ENCODE peak calls at places on chromosomes 2 and 18, in five cellular contexts. M is psoas muscle; B is hypothalamus; K is naive thymus-derived CD8-positive, alpha-beta T cell; W is NCI-H1092. P is an unnamed sample.

GRCh38 chr2:133333189-133333588 is 235.1 kb downstream of the NCKAP5 start:
- DNase-seq in W (no peak), B (no peak), K (no peak), M (no peak), P (no peak)

GRCh38 chr2:32652555-32653209 is 24.8 kb downstream of the TTC27 start:
- DNase-seq in K (no peak), W (peak; percentile 75), B (no peak), M (no peak), P (no peak)

GRCh38 chr2:178886006-178886405 is 78.8 kb upstream of the TTN start:
- DNase-seq in M (no peak), K (no peak), W (no peak), B (no peak), P (no peak)

GRCh38 chr2:191165190-191165643 is 14.4 kb upstream of the STAT4 start:
- DNase-seq in K (no peak), B (no peak), W (no peak), M (no peak), P (peak; percentile 22)

GRCh38 chr2:80530442-80531064 is 226.0 kb upstream of the LRRTM1 start:
- DNase-seq in K (no peak), W (no peak), B (no peak), M (no peak), P (no peak)

GRCh38 chr2:127649684-127650040 is 3.7 kb downstream of the GPR17 start:
- DNase-seq in M (peak; percentile 89), K (peak; percentile 89), W (peak; percentile 75), B (peak; percentile 6), P (peak; percentile 83)

GRCh38 chr2:239776441-239777033 is 248.6 kb downstream of the NDUFA10 start:
- DNase-seq in M (no peak), B (no peak), W (no peak), K (no peak), P (peak; percentile 12)

GRCh38 chr2:101803128-101803527 is 105.6 kb downstream of the MAP4K4 start:
- DNase-seq in W (no peak), B (no peak), K (no peak), M (no peak), P (no peak)

GRCh38 chr2:9797086-9797485 is 46.2 kb upstream of the TAF1B start:
- DNase-seq in W (no peak), B (no peak), K (no peak), M (no peak), P (no peak)

GRCh38 chr2:212609499-212609898 is 70.9 kb upstream of the ERBB4 start:
- DNase-seq in M (no peak), B (no peak), K (no peak), W (no peak), P (no peak)

GRCh38 chr2:222375798-222376197 is 48.5 kb upstream of the SGPP2 start:
- DNase-seq in B (no peak), M (no peak), K (no peak), W (no peak), P (no peak)

GRCh38 chr18:30730915-30731314 is 311.6 kb downstream of the DSC3 start:
- DNase-seq in B (no peak), W (no peak), M (no peak), K (no peak), P (no peak)

GRCh38 chr2:174121178-174121577 is 127.2 kb downstream of the OLA1 start:
- DNase-seq in K (no peak), B (no peak), M (no peak), W (no peak), P (no peak)

GRCh38 chr2:25700221-25700660 is 26.9 kb upstream of the DTNB start:
- DNase-seq in B (no peak), K (peak; percentile 16), W (no peak), M (no peak), P (peak; percentile 32)

GRCh38 chr2:214607051-214607450 is 196.2 kb downstream of the VWC2L start:
- DNase-seq in K (no peak), M (no peak), B (no peak), W (no peak), P (no peak)

GRCh38 chr2:54738281-54738680 is 14.8 kb downstream of the EML6 start:
- DNase-seq in W (no peak), M (no peak), B (no peak), K (no peak), P (no peak)

GRCh38 chr2:41870948-41871522 is 176.8 kb upstream of the PKDCC start:
- DNase-seq in M (no peak), B (no peak), K (no peak), W (no peak), P (no peak)

GRCh38 chr2:121429119-121429903 is 101.4 kb upstream of the RNU4ATAC start:
- DNase-seq in B (no peak), W (no peak), M (no peak), K (no peak), P (no peak)

GRCh38 chr18:57947117-57947516 is 96.9 kb upstream of the NEDD4L start:
- DNase-seq in M (no peak), B (no peak), W (no peak), K (no peak), P (no peak)

GRCh38 chr18:58178476-58178875 is 134.4 kb downstream of the NEDD4L start:
- DNase-seq in W (no peak), K (no peak), B (no peak), M (no peak), P (no peak)

GRCh38 chr2:222320441-222321395 is 21.9 kb upstream of the PAX3 start:
- DNase-seq in B (no peak), W (peak; percentile 55), K (no peak), M (peak; percentile 62), P (no peak)

GRCh38 chr2:162403884-162404283 is 60.0 kb downstream of the GCA start:
- DNase-seq in K (no peak), B (no peak), M (no peak), W (no peak), P (no peak)

GRCh38 chr18:37986665-37987064 is 421.1 kb upstream of the CELF4 start:
- DNase-seq in K (no peak), M (no peak), W (no peak), B (no peak), P (no peak)

GRCh38 chr2:3536682-3537632 is 17.6 kb upstream of the ADI1 start:
- DNase-seq in B (no peak), M (peak; percentile 71), W (no peak), K (no peak), P (no peak)

GRCh38 chr18:80159713-80160636 is 50.9 kb downstream of the ADNP2 start:
- DNase-seq in B (no peak), W (no peak), M (peak; percentile 62), K (peak; percentile 20), P (peak; percentile 39)

GRCh38 chr18:1559563-1559962 is 654.9 kb downstream of the ADCYAP1 start:
- DNase-seq in K (no peak), W (no peak), M (no peak), B (no peak), P (no peak)

GRCh38 chr2:191678437-191679110 is 638 bp downstream of the NABP1 start:
- DNase-seq in W (no peak), B (no peak), M (peak; percentile 77), K (peak; percentile 22), P (no peak)

GRCh38 chr2:160916300-160916699 is 243.9 kb upstream of the TANK start:
- DNase-seq in M (no peak), B (no peak), W (no peak), K (no peak), P (no peak)

GRCh38 chr18:46555724-46556123 is 101.3 kb downstream of the LOXHD1 start:
- DNase-seq in M (peak; percentile 56), W (no peak), B (peak; percentile 4), K (no peak), P (no peak)

GRCh38 chr18:51522821-51523220 is 325.3 kb upstream of the MEX3C start:
- DNase-seq in W (no peak), M (no peak), B (no peak), K (no peak), P (no peak)

GRCh38 chr18:44709297-44710117 is 28.8 kb downstream of the SETBP1 start:
- DNase-seq in K (no peak), M (no peak), W (no peak), B (no peak), P (no peak)

GRCh38 chr18:62832282-62832681 is 116.9 kb downstream of the PHLPP1 start:
- DNase-seq in K (no peak), W (no peak), M (no peak), B (no peak), P (no peak)

GRCh38 chr2:7242189-7242867 is 325.1 kb downstream of the RNF144A start:
- DNase-seq in W (no peak), K (no peak), B (no peak), M (no peak), P (no peak)

GRCh38 chr2:129777757-129778607 is 201.5 kb upstream of the RAB6C start:
- DNase-seq in M (no peak), W (no peak), K (no peak), B (no peak), P (no peak)

GRCh38 chr2:9262671-9263171 is 56.1 kb downstream of the ASAP2 start:
- DNase-seq in K (no peak), M (no peak), B (no peak), W (no peak), P (no peak)

GRCh38 chr2:100610381-100610831 is 47.6 kb downstream of the PDCL3 start:
- DNase-seq in K (peak; percentile 70), M (peak; percentile 79), B (peak; percentile 24), W (peak; percentile 17), P (peak; percentile 72)

P was measured in naive thymus-derived CD4-positive, alpha-beta T cell.